ENCODE peak calls at places on chromosomes 6 and 20, in seven cellular contexts. G is ascending aorta; X is NCI-H460; J is NAMALWA; H is ELF-1; O is left colon; L is activated naive CD4-positive, alpha-beta T cell. C is an unnamed sample.

GRCh38 chr6:3400162-3400561 is 56.7 kb downstream of the SLC22A23 start:
- DNase-seq in G (no peak), X (no peak), J (no peak), H (no peak), O (no peak), L (no peak), C (no peak)

GRCh38 chr20:40584128-40584819 is 104.8 kb downstream of the MAFB start:
- DNase-seq in G (no peak), X (no peak), J (no peak), H (no peak), O (peak), L (no peak), C (no peak)

GRCh38 chr6:27863962-27864905 is 48.0 kb downstream of the OR2B2 start:
- DNase-seq in G (no peak), X (no peak), J (no peak), H (peak), O (peak), L (no peak), C (no peak)

GRCh38 chr6:28988536-28989415 is 16.3 kb downstream of the ZNF311 start:
- DNase-seq in G (peak), X (peak), J (no peak), H (peak), O (peak), L (peak), C (no peak)

GRCh38 chr6:29552512-29553051 is 7.0 kb downstream of the UBD start:
- DNase-seq in G (no peak), X (peak), J (peak), H (no peak), O (no peak), L (no peak), C (peak)

GRCh38 chr6:136994782-136995181 is 50.0 kb downstream of the IL20RA start:
- DNase-seq in G (no peak), X (no peak), J (no peak), H (no peak), O (no peak), L (no peak), C (no peak)

GRCh38 chr6:138517635-138518034 is 18.3 kb upstream of the NHSL1 start:
- DNase-seq in G (no peak), X (no peak), J (peak), H (peak), O (peak), L (peak), C (no peak)

GRCh38 chr6:106138151-106138550 is 52.0 kb downstream of the PRDM1 start:
- DNase-seq in G (no peak), X (no peak), J (no peak), H (no peak), O (no peak), L (no peak), C (no peak)

GRCh38 chr20:62770916-62771315 is 25.4 kb upstream of the MRGBP start:
- DNase-seq in G (no peak), X (no peak), J (no peak), H (no peak), O (no peak), L (no peak), C (no peak)

GRCh38 chr6:148502773-148503135 is 160.1 kb downstream of the SASH1 start:
- DNase-seq in G (no peak), X (no peak), J (no peak), H (no peak), O (no peak), L (no peak), C (no peak)

GRCh38 chr6:31004285-31004684 is 6.0 kb upstream of the MUC22 start:
- DNase-seq in G (no peak), X (no peak), J (no peak), H (no peak), O (no peak), L (no peak), C (no peak)

GRCh38 chr20:62473717-62474584 is 1.8 kb downstream of the GATA5 start:
- DNase-seq in G (no peak), X (no peak), J (no peak), H (peak), O (no peak), L (no peak), C (no peak)

GRCh38 chr6:139540276-139540675 is 165.8 kb upstream of the CITED2 start:
- DNase-seq in G (peak), X (no peak), J (no peak), H (no peak), O (no peak), L (no peak), C (no peak)

GRCh38 chr6:50716887-50717509 is 3.7 kb downstream of the TFAP2D start:
- DNase-seq in G (no peak), X (no peak), J (no peak), H (no peak), O (no peak), L (no peak), C (no peak)

GRCh38 chr6:30326446-30327231 is at the start of gene TRIM39:
- DNase-seq in G (peak), X (peak), J (peak), H (peak), O (peak), L (peak), C (peak)

GRCh38 chr6:89369009-89369408 is 16.5 kb upstream of the UBE2J1 start:
- DNase-seq in G (peak), X (no peak), J (no peak), H (no peak), O (peak), L (no peak), C (no peak)

GRCh38 chr6:75266716-75267291 is 17.8 kb downstream of the TMEM30A start:
- DNase-seq in G (no peak), X (peak), J (peak), H (no peak), O (no peak), L (no peak), C (peak)

GRCh38 chr6:159821111-159821510 is 21.0 kb downstream of the PNLDC1 start:
- DNase-seq in G (no peak), X (no peak), J (no peak), H (no peak), O (no peak), L (no peak), C (no peak)

GRCh38 chr20:48736636-48737035 is 91.2 kb downstream of the PREX1 start:
- DNase-seq in G (no peak), X (no peak), J (no peak), H (no peak), O (no peak), L (no peak), C (no peak)